ENCODE peak calls at places on chromosome 15, in nine cellular contexts. One of them, this sample, is unnamed.
A peak's percentile ranks its signal among the peaks of the same experiment; 100 is the strongest.

GRCh38 chr15:62625421-62626033 is 417.0 kb upstream of the TPM1 start:
- DNase-seq in spleen: no peak
- DNase-seq in tibial nerve: no peak
- DNase-seq in A673: no peak
- DNase-seq in psoas muscle: no peak
- DNase-seq in tibial artery: no peak
- DNase-seq in BE2C: peak; percentile 53
- DNase-seq in CD8-positive, alpha-beta memory T cell: no peak
- DNase-seq in aorta: no peak
- DNase-seq in this sample: no peak

GRCh38 chr15:53808058-53808703 is 48.7 kb upstream of the WDR72 start:
- DNase-seq in A673: peak; percentile 3
- DNase-seq in BE2C: no peak
- DNase-seq in tibial artery: no peak
- DNase-seq in psoas muscle: no peak
- DNase-seq in spleen: no peak
- DNase-seq in tibial nerve: no peak
- DNase-seq in CD8-positive, alpha-beta memory T cell: no peak
- DNase-seq in aorta: no peak
- DNase-seq in this sample: no peak

GRCh38 chr15:89664951-89665350 is 9.7 kb upstream of the KIF7 start:
- DNase-seq in BE2C: no peak
- DNase-seq in tibial artery: no peak
- DNase-seq in psoas muscle: no peak
- DNase-seq in CD8-positive, alpha-beta memory T cell: no peak
- DNase-seq in A673: no peak
- DNase-seq in spleen: no peak
- DNase-seq in aorta: no peak
- DNase-seq in tibial nerve: no peak
- DNase-seq in this sample: no peak

GRCh38 chr15:45164914-45165313 is 22.9 kb downstream of the SHF start:
- DNase-seq in tibial nerve: no peak
- DNase-seq in BE2C: no peak
- DNase-seq in spleen: no peak
- DNase-seq in A673: no peak
- DNase-seq in psoas muscle: no peak
- DNase-seq in CD8-positive, alpha-beta memory T cell: no peak
- DNase-seq in tibial artery: no peak
- DNase-seq in aorta: no peak
- DNase-seq in this sample: no peak

GRCh38 chr15:68792901-68793766 is 27.6 kb downstream of the ANP32A start:
- DNase-seq in BE2C: no peak
- DNase-seq in tibial artery: no peak
- DNase-seq in tibial nerve: no peak
- DNase-seq in aorta: no peak
- DNase-seq in CD8-positive, alpha-beta memory T cell: no peak
- DNase-seq in psoas muscle: no peak
- DNase-seq in spleen: no peak
- DNase-seq in A673: no peak
- DNase-seq in this sample: no peak

GRCh38 chr15:20340931-20341661 is 200.5 kb downstream of the GOLGA6L6 start:
- DNase-seq in spleen: peak; percentile 96
- DNase-seq in aorta: peak; percentile 88
- DNase-seq in tibial artery: peak; percentile 87
- DNase-seq in BE2C: peak; percentile 49
- DNase-seq in CD8-positive, alpha-beta memory T cell: no peak
- DNase-seq in psoas muscle: peak; percentile 69
- DNase-seq in A673: no peak
- DNase-seq in tibial nerve: no peak
- DNase-seq in this sample: no peak

GRCh38 chr15:22933641-22934061 is 46.5 kb downstream of the CYFIP1 start:
- DNase-seq in tibial artery: no peak
- DNase-seq in BE2C: no peak
- DNase-seq in aorta: no peak
- DNase-seq in CD8-positive, alpha-beta memory T cell: no peak
- DNase-seq in A673: peak; percentile 50
- DNase-seq in tibial nerve: no peak
- DNase-seq in psoas muscle: no peak
- DNase-seq in spleen: no peak
- DNase-seq in this sample: no peak

GRCh38 chr15:46312133-46312740 is 677.4 kb downstream of the SQOR start:
- DNase-seq in psoas muscle: peak; percentile 46
- DNase-seq in tibial nerve: peak; percentile 45
- DNase-seq in aorta: peak; percentile 67
- DNase-seq in spleen: no peak
- DNase-seq in A673: peak; percentile 77
- DNase-seq in CD8-positive, alpha-beta memory T cell: peak; percentile 13
- DNase-seq in BE2C: peak; percentile 77
- DNase-seq in tibial artery: peak; percentile 76
- DNase-seq in this sample: no peak

GRCh38 chr15:92719024-92719423 is 63.4 kb upstream of the FAM174B start:
- DNase-seq in spleen: no peak
- DNase-seq in BE2C: no peak
- DNase-seq in tibial nerve: no peak
- DNase-seq in aorta: no peak
- DNase-seq in tibial artery: no peak
- DNase-seq in psoas muscle: no peak
- DNase-seq in A673: no peak
- DNase-seq in CD8-positive, alpha-beta memory T cell: no peak
- DNase-seq in this sample: no peak

GRCh38 chr15:70508561-70509281 is 254.6 kb downstream of the UACA start:
- DNase-seq in BE2C: no peak
- DNase-seq in aorta: peak; percentile 72
- DNase-seq in A673: peak; percentile 59
- DNase-seq in tibial artery: no peak
- DNase-seq in psoas muscle: no peak
- DNase-seq in spleen: peak; percentile 57
- DNase-seq in CD8-positive, alpha-beta memory T cell: no peak
- DNase-seq in tibial nerve: no peak
- DNase-seq in this sample: no peak

GRCh38 chr15:41856716-41857115 is 18.1 kb downstream of the PLA2G4B start:
- DNase-seq in BE2C: no peak
- DNase-seq in aorta: no peak
- DNase-seq in A673: no peak
- DNase-seq in tibial nerve: no peak
- DNase-seq in tibial artery: no peak
- DNase-seq in psoas muscle: no peak
- DNase-seq in CD8-positive, alpha-beta memory T cell: no peak
- DNase-seq in spleen: no peak
- DNase-seq in this sample: no peak

GRCh38 chr15:74725241-74725774 is at the start of gene CYP1A1:
- DNase-seq in BE2C: no peak
- DNase-seq in tibial artery: no peak
- DNase-seq in spleen: no peak
- DNase-seq in tibial nerve: no peak
- DNase-seq in A673: peak; percentile 33
- DNase-seq in CD8-positive, alpha-beta memory T cell: no peak
- DNase-seq in psoas muscle: no peak
- DNase-seq in aorta: no peak
- DNase-seq in this sample: no peak

GRCh38 chr15:31869640-31870335 is 160.5 kb upstream of the CHRNA7 start:
- DNase-seq in CD8-positive, alpha-beta memory T cell: no peak
- DNase-seq in BE2C: peak; percentile 22
- DNase-seq in tibial artery: no peak
- DNase-seq in aorta: no peak
- DNase-seq in A673: peak; percentile 19
- DNase-seq in spleen: peak; percentile 87
- DNase-seq in tibial nerve: no peak
- DNase-seq in psoas muscle: peak; percentile 14
- DNase-seq in this sample: no peak

GRCh38 chr15:58761010-58761388 is 10.1 kb upstream of the MINDY2 start:
- DNase-seq in aorta: no peak
- DNase-seq in tibial artery: no peak
- DNase-seq in BE2C: no peak
- DNase-seq in CD8-positive, alpha-beta memory T cell: no peak
- DNase-seq in psoas muscle: no peak
- DNase-seq in spleen: no peak
- DNase-seq in tibial nerve: no peak
- DNase-seq in A673: no peak
- DNase-seq in this sample: no peak

GRCh38 chr15:70561885-70562284 is 201.5 kb downstream of the UACA start:
- DNase-seq in tibial nerve: no peak
- DNase-seq in BE2C: no peak
- DNase-seq in CD8-positive, alpha-beta memory T cell: no peak
- DNase-seq in aorta: no peak
- DNase-seq in A673: no peak
- DNase-seq in spleen: no peak
- DNase-seq in tibial artery: no peak
- DNase-seq in psoas muscle: no peak
- DNase-seq in this sample: no peak

GRCh38 chr15:98926236-98926635 is 81.4 kb downstream of the PGPEP1L start:
- DNase-seq in BE2C: no peak
- DNase-seq in CD8-positive, alpha-beta memory T cell: no peak
- DNase-seq in psoas muscle: no peak
- DNase-seq in aorta: no peak
- DNase-seq in spleen: no peak
- DNase-seq in tibial artery: no peak
- DNase-seq in tibial nerve: no peak
- DNase-seq in A673: no peak
- DNase-seq in this sample: no peak

GRCh38 chr15:70190296-70190695 is 92.6 kb upstream of the TLE3 start:
- DNase-seq in tibial nerve: no peak
- DNase-seq in psoas muscle: no peak
- DNase-seq in A673: no peak
- DNase-seq in aorta: no peak
- DNase-seq in spleen: no peak
- DNase-seq in tibial artery: no peak
- DNase-seq in BE2C: no peak
- DNase-seq in CD8-positive, alpha-beta memory T cell: no peak
- DNase-seq in this sample: no peak

GRCh38 chr15:77515613-77516012 is 94.9 kb downstream of the HMG20A start:
- DNase-seq in CD8-positive, alpha-beta memory T cell: no peak
- DNase-seq in BE2C: no peak
- DNase-seq in psoas muscle: no peak
- DNase-seq in spleen: no peak
- DNase-seq in tibial artery: peak; percentile 21
- DNase-seq in tibial nerve: no peak
- DNase-seq in A673: no peak
- DNase-seq in aorta: no peak
- DNase-seq in this sample: no peak

GRCh38 chr15:85440451-85440850 is 60.0 kb downstream of the AKAP13 start:
- DNase-seq in psoas muscle: no peak
- DNase-seq in tibial nerve: no peak
- DNase-seq in CD8-positive, alpha-beta memory T cell: no peak
- DNase-seq in A673: no peak
- DNase-seq in tibial artery: no peak
- DNase-seq in spleen: no peak
- DNase-seq in BE2C: no peak
- DNase-seq in aorta: no peak
- DNase-seq in this sample: no peak
- H3K4me1 ChIP-seq in psoas muscle: peaks cover 20% of the 10 kb centered on the region
- H3K4me1 ChIP-seq in tibial nerve: peaks cover 20% of the 10 kb centered on the region
- H3K4me1 ChIP-seq in CD8-positive, alpha-beta memory T cell: peaks cover 26% of the 10 kb centered on the region
- H3K4me1 ChIP-seq in A673: peaks cover 30% of the 10 kb centered on the region
- H3K4me1 ChIP-seq in tibial artery: peaks cover 8% of the 10 kb centered on the region
- H3K4me1 ChIP-seq in spleen: peaks cover 13% of the 10 kb centered on the region
- H3K4me1 ChIP-seq in BE2C: peaks cover 2% of the 10 kb centered on the region
- H3K4me1 ChIP-seq in aorta: peaks cover 8% of the 10 kb centered on the region
- H3K4me1 ChIP-seq in this sample: peaks cover 14% of the 10 kb centered on the region

GRCh38 chr15:40339621-40339945 is 1.2 kb downstream of the CCDC9B start:
- DNase-seq in tibial nerve: no peak
- DNase-seq in tibial artery: no peak
- DNase-seq in CD8-positive, alpha-beta memory T cell: no peak
- DNase-seq in psoas muscle: no peak
- DNase-seq in aorta: no peak
- DNase-seq in A673: no peak
- DNase-seq in spleen: no peak
- DNase-seq in BE2C: peak; percentile 66
- DNase-seq in this sample: no peak
- H3K4me1 ChIP-seq in tibial nerve: peaks cover 77% of the 10 kb centered on the region
- H3K4me1 ChIP-seq in tibial artery: peaks cover 95% of the 10 kb centered on the region
- H3K4me1 ChIP-seq in CD8-positive, alpha-beta memory T cell: peaks cover 16% of the 10 kb centered on the region
- H3K4me1 ChIP-seq in psoas muscle: peaks cover 70% of the 10 kb centered on the region
- H3K4me1 ChIP-seq in aorta: no peaks in the 10 kb centered on the region
- H3K4me1 ChIP-seq in A673: peaks cover 64% of the 10 kb centered on the region
- H3K4me1 ChIP-seq in spleen: peaks cover 20% of the 10 kb centered on the region
- H3K4me1 ChIP-seq in BE2C: peaks cover 63% of the 10 kb centered on the region
- H3K4me1 ChIP-seq in this sample: peaks cover 5% of the 10 kb centered on the region

GRCh38 chr15:66777596-66778313 is 75.7 kb downstream of the SMAD6 start:
- DNase-seq in tibial nerve: no peak
- DNase-seq in tibial artery: peak; percentile 58
- DNase-seq in psoas muscle: no peak
- DNase-seq in A673: no peak
- DNase-seq in CD8-positive, alpha-beta memory T cell: no peak
- DNase-seq in aorta: peak; percentile 22
- DNase-seq in BE2C: no peak
- DNase-seq in spleen: peak; percentile 40
- DNase-seq in this sample: no peak
- H3K4me1 ChIP-seq in tibial nerve: peaks cover 17% of the 10 kb centered on the region
- H3K4me1 ChIP-seq in tibial artery: peaks cover 27% of the 10 kb centered on the region
- H3K4me1 ChIP-seq in psoas muscle: peaks cover 10% of the 10 kb centered on the region
- H3K4me1 ChIP-seq in A673: peaks cover 51% of the 10 kb centered on the region
- H3K4me1 ChIP-seq in CD8-positive, alpha-beta memory T cell: no peaks in the 10 kb centered on the region
- H3K4me1 ChIP-seq in aorta: no peaks in the 10 kb centered on the region
- H3K4me1 ChIP-seq in BE2C: peaks cover 17% of the 10 kb centered on the region
- H3K4me1 ChIP-seq in spleen: no peaks in the 10 kb centered on the region
- H3K4me1 ChIP-seq in this sample: no peaks in the 10 kb centered on the region

DNA sequence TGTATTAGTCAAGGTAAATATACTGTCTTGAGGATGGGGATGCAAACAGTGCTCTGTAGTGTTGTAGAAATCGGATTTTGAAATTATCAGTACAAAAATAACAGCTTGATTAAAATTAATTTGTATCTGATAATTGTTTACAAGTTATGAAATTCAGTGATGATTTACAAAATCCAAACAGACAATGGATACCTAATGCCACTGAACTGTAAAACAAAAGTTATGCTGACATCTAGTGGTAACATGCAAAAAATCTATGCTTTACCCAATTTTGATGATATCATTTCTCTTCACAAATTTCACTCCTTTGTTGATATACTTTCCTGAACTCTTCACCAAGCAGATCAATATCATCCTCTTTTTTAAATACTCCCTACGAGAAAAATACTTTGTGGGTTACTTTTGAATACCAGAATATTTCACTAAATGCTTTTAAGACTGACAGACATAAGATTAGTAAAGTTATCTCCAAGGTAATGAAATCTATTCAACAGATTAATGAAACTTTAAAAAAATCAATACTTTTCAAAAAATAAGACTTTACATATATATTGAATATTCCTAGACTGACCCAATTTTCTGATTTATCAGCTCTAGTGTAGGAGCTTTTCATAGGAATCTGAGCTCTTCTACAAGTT is 36.0 kb downstream of the MNS1 start:
- DNase-seq in BE2C: no peak
- DNase-seq in tibial artery: no peak
- DNase-seq in psoas muscle: no peak
- DNase-seq in spleen: no peak
- DNase-seq in A673: peak; percentile 52
- DNase-seq in tibial nerve: no peak
- DNase-seq in CD8-positive, alpha-beta memory T cell: no peak
- DNase-seq in aorta: no peak
- DNase-seq in this sample: no peak
- H3K4me1 ChIP-seq in BE2C: no peaks in the 10 kb centered on the region
- H3K4me1 ChIP-seq in tibial artery: no peaks in the 10 kb centered on the region
- H3K4me1 ChIP-seq in psoas muscle: no peaks in the 10 kb centered on the region
- H3K4me1 ChIP-seq in spleen: no peaks in the 10 kb centered on the region
- H3K4me1 ChIP-seq in A673: no peaks in the 10 kb centered on the region
- H3K4me1 ChIP-seq in tibial nerve: no peaks in the 10 kb centered on the region
- H3K4me1 ChIP-seq in CD8-positive, alpha-beta memory T cell: no peaks in the 10 kb centered on the region
- H3K4me1 ChIP-seq in aorta: no peaks in the 10 kb centered on the region
- H3K4me1 ChIP-seq in this sample: no peaks in the 10 kb centered on the region